ENCODE peak calls at places on chromosomes 4 and X, in five cellular contexts. One of them, this sample, is unnamed.

GRCh38 chr4:53119685-53120084 is 246.2 kb downstream of the SCFD2 start:
- DNase-seq in ACHN: peak; percentile 22
- DNase-seq in GM12892: no peak
- DNase-seq in aorta: no peak
- DNase-seq in C1 segment of cervical spinal cord: no peak
- DNase-seq in this sample: no peak

GRCh38 chr4:184462724-184463123 is 11.6 kb downstream of the IRF2 start:
- DNase-seq in C1 segment of cervical spinal cord: no peak
- DNase-seq in aorta: no peak
- DNase-seq in ACHN: no peak
- DNase-seq in GM12892: no peak
- DNase-seq in this sample: no peak

GRCh38 chrX:10381218-10381617 is 224.4 kb downstream of the CLCN4 start:
- DNase-seq in GM12892: no peak
- DNase-seq in C1 segment of cervical spinal cord: no peak
- DNase-seq in ACHN: no peak
- DNase-seq in aorta: no peak
- DNase-seq in this sample: no peak

GRCh38 chrX:18973527-18974192 is 10.3 kb downstream of the PHKA2 start:
- DNase-seq in aorta: no peak
- DNase-seq in C1 segment of cervical spinal cord: peak; percentile 1
- DNase-seq in ACHN: no peak
- DNase-seq in GM12892: no peak
- DNase-seq in this sample: peak; percentile 1

GRCh38 chrX:72052415-72053090 is 79.2 kb downstream of the RTL5 start:
- DNase-seq in GM12892: no peak
- DNase-seq in ACHN: no peak
- DNase-seq in C1 segment of cervical spinal cord: no peak
- DNase-seq in aorta: no peak
- DNase-seq in this sample: no peak

GRCh38 chrX:97847885-97848679 is 964.4 kb downstream of the RPA4 start:
- DNase-seq in aorta: peak; percentile 38
- DNase-seq in GM12892: no peak
- DNase-seq in C1 segment of cervical spinal cord: no peak
- DNase-seq in ACHN: no peak
- DNase-seq in this sample: no peak

GRCh38 chr4:158644755-158645154 is 26.9 kb downstream of the C4orf46 start:
- DNase-seq in C1 segment of cervical spinal cord: no peak
- DNase-seq in ACHN: no peak
- DNase-seq in aorta: no peak
- DNase-seq in GM12892: no peak
- DNase-seq in this sample: no peak

GRCh38 chrX:45771114-45771513 is 570.4 kb upstream of the DIPK2B start:
- DNase-seq in GM12892: no peak
- DNase-seq in aorta: no peak
- DNase-seq in C1 segment of cervical spinal cord: no peak
- DNase-seq in ACHN: peak; percentile 84
- DNase-seq in this sample: no peak

GRCh38 chr4:95572304-95572991 is 23.7 kb upstream of the UNC5C start:
- DNase-seq in aorta: no peak
- DNase-seq in ACHN: no peak
- DNase-seq in GM12892: no peak
- DNase-seq in C1 segment of cervical spinal cord: no peak
- DNase-seq in this sample: no peak

GRCh38 chrX:45070116-45071007 is 130.3 kb downstream of the DIPK2B start:
- DNase-seq in C1 segment of cervical spinal cord: peak; percentile 15
- DNase-seq in aorta: no peak
- DNase-seq in ACHN: peak; percentile 42
- DNase-seq in GM12892: no peak
- DNase-seq in this sample: peak; percentile 62

GRCh38 chr4:184329235-184330007 is 111.7 kb upstream of the ENPP6 start:
- DNase-seq in GM12892: no peak
- DNase-seq in C1 segment of cervical spinal cord: no peak
- DNase-seq in ACHN: no peak
- DNase-seq in aorta: no peak
- DNase-seq in this sample: peak; percentile 19

GRCh38 chr4:159267940-159268327 is 165.1 kb downstream of the RAPGEF2 start:
- DNase-seq in aorta: no peak
- DNase-seq in ACHN: peak; percentile 48
- DNase-seq in C1 segment of cervical spinal cord: peak; percentile 66
- DNase-seq in GM12892: no peak
- DNase-seq in this sample: peak; percentile 78

GRCh38 chrX:124406294-124407013 is 60.1 kb downstream of the SH2D1A start:
- DNase-seq in aorta: no peak
- DNase-seq in GM12892: peak; percentile 21
- DNase-seq in ACHN: peak; percentile 69
- DNase-seq in C1 segment of cervical spinal cord: peak; percentile 29
- DNase-seq in this sample: peak; percentile 73

GRCh38 chr4:37243061-37243460 is 1.5 kb upstream of the NWD2 start:
- DNase-seq in ACHN: no peak
- DNase-seq in GM12892: no peak
- DNase-seq in C1 segment of cervical spinal cord: no peak
- DNase-seq in aorta: no peak
- DNase-seq in this sample: no peak

GRCh38 chrX:40237745-40238178 is 140.0 kb upstream of the BCOR start:
- DNase-seq in ACHN: no peak
- DNase-seq in GM12892: no peak
- DNase-seq in C1 segment of cervical spinal cord: no peak
- DNase-seq in aorta: no peak
- DNase-seq in this sample: no peak

GRCh38 chr4:110292994-110293744 is 94.8 kb upstream of the ELOVL6 start:
- DNase-seq in C1 segment of cervical spinal cord: no peak
- DNase-seq in ACHN: no peak
- DNase-seq in aorta: no peak
- DNase-seq in GM12892: no peak
- DNase-seq in this sample: no peak

GRCh38 chrX:39519213-39519544 is 578.6 kb downstream of the BCOR start:
- DNase-seq in aorta: no peak
- DNase-seq in C1 segment of cervical spinal cord: peak; percentile 41
- DNase-seq in ACHN: no peak
- DNase-seq in GM12892: no peak
- DNase-seq in this sample: peak; percentile 51

GRCh38 chr4:19944806-19945205 is 306.9 kb upstream of the SLIT2 start:
- DNase-seq in C1 segment of cervical spinal cord: peak; percentile 84
- DNase-seq in aorta: no peak
- DNase-seq in GM12892: no peak
- DNase-seq in ACHN: no peak
- DNase-seq in this sample: peak; percentile 90

GRCh38 chrX:38861489-38861888 is 60.2 kb downstream of the MID1IP1 start:
- DNase-seq in GM12892: no peak
- DNase-seq in C1 segment of cervical spinal cord: no peak
- DNase-seq in ACHN: no peak
- DNase-seq in aorta: no peak
- DNase-seq in this sample: no peak

GRCh38 chr4:70945452-70946055 is 43.4 kb downstream of the MOB1B start:
- DNase-seq in GM12892: no peak
- DNase-seq in ACHN: no peak
- DNase-seq in aorta: no peak
- DNase-seq in C1 segment of cervical spinal cord: no peak
- DNase-seq in this sample: no peak

GRCh38 chr4:182855312-182855711 is 61.9 kb downstream of the DCTD start:
- DNase-seq in GM12892: no peak
- DNase-seq in aorta: peak; percentile 47
- DNase-seq in C1 segment of cervical spinal cord: no peak
- DNase-seq in ACHN: no peak
- DNase-seq in this sample: no peak

GRCh38 chr4:52421811-52422213 is 237.3 kb downstream of the USP46 start:
- DNase-seq in C1 segment of cervical spinal cord: no peak
- DNase-seq in GM12892: no peak
- DNase-seq in aorta: no peak
- DNase-seq in ACHN: no peak
- DNase-seq in this sample: no peak

GRCh38 chr4:82381235-82381634 is 7.4 kb upstream of the HNRNPD start:
- DNase-seq in C1 segment of cervical spinal cord: no peak
- DNase-seq in ACHN: no peak
- DNase-seq in aorta: no peak
- DNase-seq in GM12892: no peak
- DNase-seq in this sample: no peak

GRCh38 chrX:129791961-129792570 is 12.3 kb downstream of the SASH3 start:
- DNase-seq in GM12892: no peak
- DNase-seq in C1 segment of cervical spinal cord: no peak
- DNase-seq in aorta: no peak
- DNase-seq in ACHN: no peak
- DNase-seq in this sample: no peak

GRCh38 chr4:10611673-10612072 is 72.9 kb downstream of the CLNK start:
- DNase-seq in aorta: no peak
- DNase-seq in ACHN: peak; percentile 87
- DNase-seq in GM12892: no peak
- DNase-seq in C1 segment of cervical spinal cord: no peak
- DNase-seq in this sample: no peak

GRCh38 chr4:85717847-85718246 is 242.9 kb downstream of the ARHGAP24 start:
- DNase-seq in GM12892: no peak
- DNase-seq in ACHN: no peak
- DNase-seq in aorta: no peak
- DNase-seq in C1 segment of cervical spinal cord: no peak
- DNase-seq in this sample: no peak

GRCh38 chr4:79390890-79391289 is 17.1 kb downstream of the GK2 start:
- DNase-seq in ACHN: no peak
- DNase-seq in GM12892: no peak
- DNase-seq in aorta: no peak
- DNase-seq in C1 segment of cervical spinal cord: no peak
- DNase-seq in this sample: no peak

GRCh38 chr4:133150643-133151300 is 1.7 kb downstream of the PCDH10 start:
- DNase-seq in ACHN: no peak
- DNase-seq in aorta: peak; percentile 79
- DNase-seq in C1 segment of cervical spinal cord: no peak
- DNase-seq in GM12892: no peak
- DNase-seq in this sample: no peak

GRCh38 chr4:56260320-56260719 is 127.0 kb downstream of the AASDH start:
- DNase-seq in ACHN: no peak
- DNase-seq in aorta: no peak
- DNase-seq in C1 segment of cervical spinal cord: no peak
- DNase-seq in GM12892: no peak
- DNase-seq in this sample: no peak

GRCh38 chrX:132968282-132968681 is 9.9 kb upstream of the HS6ST2 start:
- DNase-seq in aorta: no peak
- DNase-seq in ACHN: no peak
- DNase-seq in GM12892: no peak
- DNase-seq in C1 segment of cervical spinal cord: no peak
- DNase-seq in this sample: no peak

GRCh38 chr4:2746891-2747695 is 9.0 kb downstream of the TNIP2 start:
- DNase-seq in ACHN: no peak
- DNase-seq in aorta: peak; percentile 68
- DNase-seq in GM12892: no peak
- DNase-seq in C1 segment of cervical spinal cord: no peak
- DNase-seq in this sample: no peak

GRCh38 chr4:82811838-82812672 is 13.5 kb upstream of the SCD5 start:
- DNase-seq in ACHN: no peak
- DNase-seq in C1 segment of cervical spinal cord: peak; percentile 10
- DNase-seq in GM12892: no peak
- DNase-seq in aorta: no peak
- DNase-seq in this sample: peak; percentile 58

GRCh38 chrX:152637649-152638442 is at the start of gene GABRQ:
- DNase-seq in ACHN: no peak
- DNase-seq in aorta: no peak
- DNase-seq in GM12892: no peak
- DNase-seq in C1 segment of cervical spinal cord: no peak
- DNase-seq in this sample: no peak

GRCh38 chrX:123263246-123263757 is 79.2 kb downstream of the GRIA3 start:
- DNase-seq in C1 segment of cervical spinal cord: no peak
- DNase-seq in ACHN: no peak
- DNase-seq in aorta: no peak
- DNase-seq in GM12892: no peak
- DNase-seq in this sample: no peak

GRCh38 chr4:1406416-1406945 is at the start of gene NKX1-1:
- DNase-seq in C1 segment of cervical spinal cord: no peak
- DNase-seq in GM12892: no peak
- DNase-seq in aorta: peak; percentile 56
- DNase-seq in ACHN: no peak
- DNase-seq in this sample: no peak

GRCh38 chrX:65932173-65933084 is 107.5 kb downstream of the VSIG4 start:
- DNase-seq in GM12892: no peak
- DNase-seq in ACHN: no peak
- DNase-seq in aorta: no peak
- DNase-seq in C1 segment of cervical spinal cord: no peak
- DNase-seq in this sample: no peak

GRCh38 chr4:33467291-33467690 is 2747.1 kb downstream of the PCDH7 start:
- DNase-seq in aorta: no peak
- DNase-seq in ACHN: no peak
- DNase-seq in C1 segment of cervical spinal cord: no peak
- DNase-seq in GM12892: no peak
- DNase-seq in this sample: no peak

GRCh38 chr4:1547863-1548637 is 136.1 kb downstream of the FAM53A start:
- DNase-seq in C1 segment of cervical spinal cord: no peak
- DNase-seq in GM12892: no peak
- DNase-seq in ACHN: no peak
- DNase-seq in aorta: no peak
- DNase-seq in this sample: no peak

GRCh38 chr4:66681962-66682361 is 863.3 kb downstream of the CENPC start:
- DNase-seq in aorta: no peak
- DNase-seq in GM12892: no peak
- DNase-seq in ACHN: no peak
- DNase-seq in C1 segment of cervical spinal cord: no peak
- DNase-seq in this sample: no peak

This sample was measured in G401.